ENCODE peak calls at places on chromosomes 13 and 19, in four cellular contexts. O is uterus, P is ecto neural progenitor cell, I is cardiac fibroblast. K is an unnamed sample.

GRCh38 chr19:33193864-33194362 is at the start of gene LRP3:
- DNase-seq in O (peak), I (peak), P (peak), K (no peak)

GRCh38 chr13:79538757-79539156 is 57.8 kb downstream of the NDFIP2 start:
- DNase-seq in O (no peak), P (no peak), I (no peak), K (no peak)

GRCh38 chr19:29548483-29549085 is 22.8 kb downstream of the VSTM2B start:
- DNase-seq in O (no peak), P (no peak), I (no peak), K (no peak)

GRCh38 chr19:5336195-5336965 is 4.2 kb downstream of the PTPRS start:
- DNase-seq in I (no peak), P (no peak), O (no peak), K (no peak)

GRCh38 chr19:7507884-7508283 is 8.0 kb upstream of the ZNF358 start:
- DNase-seq in O (peak), P (peak), I (peak), K (no peak)

GRCh38 chr13:46295531-46296464 is 84.1 kb downstream of the LRRC63 start:
- DNase-seq in O (no peak), I (peak), P (no peak), K (peak)

GRCh38 chr13:20547479-20547908 is 19.5 kb upstream of the IFT88 start:
- DNase-seq in I (no peak), O (no peak), P (no peak), K (no peak)

GRCh38 chr19:12834976-12835757 is 788 bp upstream of the RTBDN start:
- DNase-seq in I (peak), P (peak), O (no peak), K (no peak)

GRCh38 chr19:47157455-47158321 is 27.1 kb downstream of the SAE1 start:
- DNase-seq in O (no peak), I (peak), P (peak), K (no peak)

GRCh38 chr19:18225702-18226468 is at the start of gene PDE4C:
- DNase-seq in I (peak), P (peak), O (peak), K (no peak)

GRCh38 chr13:114019367-114019766 is 45.5 kb upstream of the C13orf46 start:
- DNase-seq in I (peak), O (no peak), P (no peak), K (no peak)

GRCh38 chr19:768424-768823 is 17.5 kb downstream of the MISP start:
- DNase-seq in I (peak), O (no peak), P (no peak), K (peak)

GRCh38 chr13:28582225-28582891 is 76.6 kb upstream of the POMP start:
- DNase-seq in P (no peak), O (no peak), I (no peak), K (no peak)

GRCh38 chr13:83048419-83048818 is 833.9 kb downstream of the SLITRK1 start:
- DNase-seq in O (no peak), I (peak), P (no peak), K (no peak)